ENCODE peak calls at places on chromosome 10, in seven cellular contexts. One of them, this sample, is unnamed.

GRCh38 chr10:19620867-19621266 is 195.4 kb upstream of the PLXDC2 start:
- DNase-seq in PC-9: no peak
- DNase-seq in GM23338: no peak
- DNase-seq in PC-3: no peak
- DNase-seq in MM.1S: no peak
- DNase-seq in GM23248: peak; percentile 27
- DNase-seq in HCT116: no peak
- DNase-seq in this sample: no peak

GRCh38 chr10:72328045-72328828 is 26.5 kb downstream of the DNAJB12 start:
- DNase-seq in HCT116: no peak
- DNase-seq in GM23248: peak; percentile 72
- DNase-seq in PC-9: peak; percentile 52
- DNase-seq in MM.1S: no peak
- DNase-seq in GM23338: peak; percentile 88
- DNase-seq in PC-3: peak; percentile 65
- DNase-seq in this sample: peak; percentile 68

GRCh38 chr10:127405221-127405620 is 143.9 kb upstream of the NPS start:
- DNase-seq in PC-9: no peak
- DNase-seq in MM.1S: no peak
- DNase-seq in GM23248: peak; percentile 61
- DNase-seq in HCT116: no peak
- DNase-seq in PC-3: no peak
- DNase-seq in GM23338: no peak
- DNase-seq in this sample: no peak

GRCh38 chr10:72409167-72409566 is 54.4 kb upstream of the DNAJB12 start:
- DNase-seq in PC-3: no peak
- DNase-seq in GM23248: no peak
- DNase-seq in PC-9: no peak
- DNase-seq in GM23338: no peak
- DNase-seq in MM.1S: no peak
- DNase-seq in HCT116: no peak
- DNase-seq in this sample: no peak

GRCh38 chr10:48509974-48510692 is 94.7 kb downstream of the ARHGAP22 start:
- DNase-seq in GM23338: peak; percentile 43
- DNase-seq in PC-3: peak; percentile 56
- DNase-seq in GM23248: no peak
- DNase-seq in MM.1S: no peak
- DNase-seq in PC-9: no peak
- DNase-seq in HCT116: no peak
- DNase-seq in this sample: peak; percentile 25

GRCh38 chr10:1100691-1101368 is 44.6 kb downstream of the WDR37 start:
- DNase-seq in HCT116: no peak
- DNase-seq in PC-3: no peak
- DNase-seq in PC-9: no peak
- DNase-seq in MM.1S: no peak
- DNase-seq in GM23338: peak; percentile 71
- DNase-seq in GM23248: no peak
- DNase-seq in this sample: no peak

GRCh38 chr10:92990615-92991014 is 70.0 kb upstream of the CYP26C1 start:
- DNase-seq in GM23248: peak; percentile 35
- DNase-seq in GM23338: no peak
- DNase-seq in MM.1S: no peak
- DNase-seq in PC-9: no peak
- DNase-seq in PC-3: peak; percentile 25
- DNase-seq in HCT116: no peak
- DNase-seq in this sample: no peak

GRCh38 chr10:7857259-7857658 is 39.0 kb downstream of the TAF3 start:
- DNase-seq in PC-3: no peak
- DNase-seq in HCT116: no peak
- DNase-seq in GM23338: no peak
- DNase-seq in GM23248: no peak
- DNase-seq in PC-9: no peak
- DNase-seq in MM.1S: no peak
- DNase-seq in this sample: no peak

GRCh38 chr10:60024506-60024905 is 118.2 kb upstream of the CCDC6 start:
- DNase-seq in MM.1S: no peak
- DNase-seq in HCT116: no peak
- DNase-seq in GM23338: no peak
- DNase-seq in PC-3: no peak
- DNase-seq in GM23248: no peak
- DNase-seq in PC-9: no peak
- DNase-seq in this sample: no peak

GRCh38 chr10:29584436-29584835 is 50.3 kb downstream of the SVIL start:
- DNase-seq in GM23248: no peak
- DNase-seq in PC-9: no peak
- DNase-seq in PC-3: no peak
- DNase-seq in HCT116: no peak
- DNase-seq in MM.1S: no peak
- DNase-seq in GM23338: no peak
- DNase-seq in this sample: no peak

GRCh38 chr10:29576681-29577080 is 58.1 kb downstream of the SVIL start:
- DNase-seq in HCT116: no peak
- DNase-seq in PC-3: no peak
- DNase-seq in PC-9: no peak
- DNase-seq in GM23248: no peak
- DNase-seq in MM.1S: no peak
- DNase-seq in GM23338: no peak
- DNase-seq in this sample: no peak

GRCh38 chr10:29583674-29584073 is 51.1 kb downstream of the SVIL start:
- DNase-seq in GM23248: no peak
- DNase-seq in HCT116: no peak
- DNase-seq in MM.1S: no peak
- DNase-seq in PC-9: peak; percentile 52
- DNase-seq in PC-3: peak; percentile 6
- DNase-seq in GM23338: no peak
- DNase-seq in this sample: no peak

GRCh38 chr10:29579455-29579970 is 55.3 kb downstream of the SVIL start:
- DNase-seq in GM23248: no peak
- DNase-seq in GM23338: no peak
- DNase-seq in HCT116: no peak
- DNase-seq in MM.1S: no peak
- DNase-seq in PC-9: no peak
- DNase-seq in PC-3: no peak
- DNase-seq in this sample: no peak

GRCh38 chr10:29578457-29578856 is 56.3 kb downstream of the SVIL start:
- DNase-seq in HCT116: no peak
- DNase-seq in PC-3: no peak
- DNase-seq in MM.1S: no peak
- DNase-seq in PC-9: no peak
- DNase-seq in GM23248: no peak
- DNase-seq in GM23338: no peak
- DNase-seq in this sample: no peak
- H3K4me1 ChIP-seq in HCT116: peaks cover 8% of the 10 kb centered on the region
- H3K4me1 ChIP-seq in PC-3: peaks cover 6% of the 10 kb centered on the region
- H3K4me1 ChIP-seq in MM.1S: no peaks in the 10 kb centered on the region
- H3K4me1 ChIP-seq in PC-9: no peaks in the 10 kb centered on the region
- H3K4me1 ChIP-seq in GM23248: peaks cover 5% of the 10 kb centered on the region
- H3K4me1 ChIP-seq in GM23338: peaks cover 9% of the 10 kb centered on the region
- H3K4me1 ChIP-seq in this sample: no peaks in the 10 kb centered on the region

GRCh38 chr10:133087679-133088523 is at the start of gene ADGRA1:
- DNase-seq in HCT116: no peak
- DNase-seq in GM23338: peak; percentile 74
- DNase-seq in MM.1S: no peak
- DNase-seq in PC-9: no peak
- DNase-seq in GM23248: peak; percentile 22
- DNase-seq in PC-3: no peak
- DNase-seq in this sample: no peak
- H3K9me2 ChIP-seq in HCT116: no peaks in the 10 kb centered on the region
- H3K9me2 ChIP-seq in GM23338: no peaks in the 10 kb centered on the region
- H3K9me2 ChIP-seq in MM.1S: no peaks in the 10 kb centered on the region
- H3K9me2 ChIP-seq in PC-9: no peaks in the 10 kb centered on the region
- H3K9me2 ChIP-seq in GM23248: no peaks in the 10 kb centered on the region
- H3K9me2 ChIP-seq in PC-3: no peaks in the 10 kb centered on the region
- H3K9me2 ChIP-seq in this sample: no peaks in the 10 kb centered on the region

DNA sequence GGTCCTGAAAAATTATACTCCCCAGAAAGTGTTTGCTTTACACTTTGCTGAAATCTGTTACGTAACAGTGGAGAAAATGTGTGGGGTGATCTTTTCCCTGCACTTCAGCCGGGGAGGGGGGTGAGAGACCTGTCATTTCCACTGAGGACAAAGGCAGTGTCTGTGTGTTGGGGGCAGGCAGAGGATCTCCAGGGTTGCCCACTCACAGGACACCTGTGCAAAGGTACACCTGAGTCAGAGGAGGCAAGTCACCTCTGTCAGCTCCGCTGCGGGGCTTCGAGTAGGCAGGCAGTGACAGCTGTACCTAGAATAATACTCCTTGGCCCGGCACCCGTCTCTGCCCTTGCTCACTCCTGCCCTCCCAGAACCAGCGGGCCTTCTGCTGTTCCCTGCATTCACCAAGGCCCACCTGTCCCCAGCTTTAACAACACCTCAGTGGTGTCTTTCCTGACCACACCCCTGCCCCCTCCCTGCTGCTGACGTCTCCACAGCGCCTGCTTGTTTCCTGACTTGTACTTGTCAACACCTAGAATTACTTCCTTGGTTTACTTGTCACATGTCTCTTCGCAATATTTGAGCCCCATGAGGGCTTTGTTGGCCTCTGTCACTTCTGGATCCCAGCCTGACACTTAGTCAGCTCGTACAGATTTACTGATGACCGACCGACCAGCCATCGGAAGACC is 159.2 kb downstream of the NEURL1 start:
- DNase-seq in HCT116: no peak
- DNase-seq in GM23248: peak; percentile 44
- DNase-seq in PC-9: no peak
- DNase-seq in PC-3: no peak
- DNase-seq in GM23338: no peak
- DNase-seq in MM.1S: no peak
- DNase-seq in this sample: no peak
- H3K27ac ChIP-seq in HCT116: no peak overlapping the region
- H3K27ac ChIP-seq in GM23248: peak overlapping the region; percentile 13
- H3K27ac ChIP-seq in PC-9: no peak overlapping the region
- H3K27ac ChIP-seq in PC-3: no peak overlapping the region
- H3K27ac ChIP-seq in GM23338: no peak overlapping the region
- H3K27ac ChIP-seq in MM.1S: no peak overlapping the region
- H3K27ac ChIP-seq in this sample: no peak overlapping the region

GRCh38 chr10:121570316-121570715 is 27.9 kb downstream of the FGFR2 start:
- DNase-seq in PC-3: no peak
- DNase-seq in GM23248: no peak
- DNase-seq in GM23338: no peak
- DNase-seq in HCT116: no peak
- DNase-seq in PC-9: no peak
- DNase-seq in MM.1S: no peak
- DNase-seq in this sample: no peak
- H3K4me1 ChIP-seq in PC-3: no peaks in the 10 kb centered on the region
- H3K4me1 ChIP-seq in GM23248: no peaks in the 10 kb centered on the region
- H3K4me1 ChIP-seq in GM23338: peaks cover 85% of the 10 kb centered on the region
- H3K4me1 ChIP-seq in HCT116: no peaks in the 10 kb centered on the region
- H3K4me1 ChIP-seq in PC-9: no peaks in the 10 kb centered on the region
- H3K4me1 ChIP-seq in MM.1S: no peaks in the 10 kb centered on the region
- H3K4me1 ChIP-seq in this sample: no peaks in the 10 kb centered on the region

DNA sequence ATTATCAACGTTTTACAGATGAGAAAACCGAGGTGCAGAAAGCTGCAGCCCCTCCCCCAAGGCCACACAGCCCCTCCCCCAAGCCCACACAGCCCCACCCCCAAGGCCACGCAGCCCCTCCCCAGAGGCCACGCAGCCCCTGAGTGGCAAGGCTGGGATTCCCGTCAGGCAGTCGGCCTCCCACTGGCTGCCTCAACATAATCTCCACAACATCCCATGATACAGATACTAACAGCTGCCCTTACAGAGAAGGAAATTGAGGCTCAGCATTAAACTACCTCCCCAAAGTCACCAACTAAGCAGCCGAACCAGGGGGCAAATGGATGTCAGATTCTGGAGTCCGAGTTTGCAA is 15.9 kb downstream of the SH3PXD2A start:
- DNase-seq in PC-9: no peak
- DNase-seq in MM.1S: no peak
- DNase-seq in GM23338: no peak
- DNase-seq in GM23248: no peak
- DNase-seq in HCT116: no peak
- DNase-seq in PC-3: no peak
- DNase-seq in this sample: no peak
- H3K9me2 ChIP-seq in PC-9: no peaks in the 10 kb centered on the region
- H3K9me2 ChIP-seq in MM.1S: no peaks in the 10 kb centered on the region
- H3K9me2 ChIP-seq in GM23338: no peaks in the 10 kb centered on the region
- H3K9me2 ChIP-seq in GM23248: no peaks in the 10 kb centered on the region
- H3K9me2 ChIP-seq in HCT116: no peaks in the 10 kb centered on the region
- H3K9me2 ChIP-seq in PC-3: no peaks in the 10 kb centered on the region
- H3K9me2 ChIP-seq in this sample: no peaks in the 10 kb centered on the region

GRCh38 chr10:115942106-115942505 is 330.9 kb downstream of the GFRA1 start:
- DNase-seq in PC-9: no peak
- DNase-seq in PC-3: no peak
- DNase-seq in GM23248: no peak
- DNase-seq in MM.1S: no peak
- DNase-seq in HCT116: no peak
- DNase-seq in GM23338: no peak
- DNase-seq in this sample: no peak
- H3K27ac ChIP-seq in PC-9: no peak overlapping the region
- H3K27ac ChIP-seq in PC-3: no peak overlapping the region
- H3K27ac ChIP-seq in GM23248: no peak overlapping the region
- H3K27ac ChIP-seq in MM.1S: no peak overlapping the region
- H3K27ac ChIP-seq in HCT116: no peak overlapping the region
- H3K27ac ChIP-seq in GM23338: no peak overlapping the region
- H3K27ac ChIP-seq in this sample: no peak overlapping the region

This sample was measured in OCI-LY7.